ENCODE peak calls at places on chromosomes 6 and 20, in four cellular contexts. L, C, B and J are unnamed samples.
A peak's percentile ranks its signal among the peaks of the same experiment; 100 is the strongest.

GRCh38 chr6:169289257-169289656 is 35.6 kb upstream of the THBS2 start:
- DNase-seq in L (no peak), C (no peak), B (no peak), J (no peak)

GRCh38 chr20:6595704-6596103 is 171.8 kb upstream of the BMP2 start:
- DNase-seq in L (no peak), C (peak; percentile 85), B (peak; percentile 76), J (no peak)

GRCh38 chr6:154504865-154505449 is 5.5 kb downstream of the CNKSR3 start:
- DNase-seq in L (no peak), C (no peak), B (no peak), J (no peak)

GRCh38 chr6:74892091-74892490 is 313.8 kb downstream of the COL12A1 start:
- DNase-seq in L (no peak), C (no peak), B (no peak), J (no peak)

GRCh38 chr20:21229163-21229562 is 74.0 kb upstream of the XRN2 start:
- DNase-seq in L (no peak), C (no peak), B (no peak), J (no peak)

GRCh38 chr6:127695108-127695507 is 118.1 kb downstream of the C6orf58 start:
- DNase-seq in L (no peak), C (no peak), B (no peak), J (no peak)

GRCh38 chr20:1646975-1647431 is 10.6 kb downstream of the SIRPG start:
- DNase-seq in L (no peak), C (no peak), B (no peak), J (peak; percentile 64)

GRCh38 chr6:17932362-17932852 is 55.0 kb downstream of the KIF13A start:
- DNase-seq in L (no peak), C (peak; percentile 97), B (peak; percentile 89), J (no peak)

GRCh38 chr20:5923493-5923892 is 26.8 kb downstream of the TRMT6 start:
- DNase-seq in L (no peak), C (no peak), B (no peak), J (no peak)

GRCh38 chr20:32737371-32738223 is 5.7 kb downstream of the COMMD7 start:
- DNase-seq in L (no peak), C (peak; percentile 67), B (peak; percentile 87), J (peak; percentile 65)

GRCh38 chr20:3238616-3239025 is 369 bp downstream of the SLC4A11 start:
- DNase-seq in L (peak; percentile 69), C (peak; percentile 21), B (peak; percentile 9), J (peak; percentile 73)

DNA sequence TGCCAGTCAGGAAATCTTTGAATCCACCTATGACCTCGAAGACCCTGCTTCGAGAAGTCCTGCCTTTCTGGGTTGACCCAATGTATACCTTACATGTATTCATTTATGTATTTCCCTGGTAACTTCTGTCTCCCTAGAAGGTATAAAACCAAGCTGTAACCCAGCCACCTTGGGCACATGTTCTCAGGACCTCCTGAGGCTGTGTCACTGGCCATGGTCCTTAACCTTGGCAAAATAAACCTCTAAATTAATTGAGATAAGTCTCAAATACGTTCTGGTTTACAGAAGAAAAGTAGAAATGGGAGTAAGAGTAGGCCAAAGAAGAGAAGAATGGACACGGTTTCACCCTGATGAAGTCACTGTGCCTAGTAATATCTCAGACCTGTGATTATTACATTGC is 30.0 kb upstream of the PPP1R3G start:
- DNase-seq in L (no peak), C (no peak), B (no peak), J (no peak)
- TF ChIP-seq CTCF in L (no peak), C (no peak), B (no peak), J (no peak)

GRCh38 chr6:15274696-15275387 is 29.0 kb downstream of the JARID2 start:
- DNase-seq in L (no peak), C (peak; percentile 44), B (peak; percentile 51), J (no peak)
- TF ChIP-seq CTCF in L (no peak), C (peak; percentile 16), B (peak; percentile 33), J (no peak)

GRCh38 chr6:121356575-121356974 is 22.3 kb upstream of the TBC1D32 start:
- DNase-seq in L (no peak), C (no peak), B (no peak), J (no peak)

GRCh38 chr6:121349596-121349995 is 15.3 kb upstream of the TBC1D32 start:
- DNase-seq in L (no peak), C (no peak), B (no peak), J (no peak)

GRCh38 chr6:121351911-121352310 is 17.6 kb upstream of the TBC1D32 start:
- DNase-seq in L (no peak), C (no peak), B (no peak), J (no peak)

GRCh38 chr6:121354764-121355163 is 20.5 kb upstream of the TBC1D32 start:
- DNase-seq in L (peak; percentile 32), C (peak; percentile 7), B (no peak), J (no peak)
- TF ChIP-seq CTCF in L (no peak), C (peak; percentile 34), B (peak; percentile 51), J (peak; percentile 44)

DNA sequence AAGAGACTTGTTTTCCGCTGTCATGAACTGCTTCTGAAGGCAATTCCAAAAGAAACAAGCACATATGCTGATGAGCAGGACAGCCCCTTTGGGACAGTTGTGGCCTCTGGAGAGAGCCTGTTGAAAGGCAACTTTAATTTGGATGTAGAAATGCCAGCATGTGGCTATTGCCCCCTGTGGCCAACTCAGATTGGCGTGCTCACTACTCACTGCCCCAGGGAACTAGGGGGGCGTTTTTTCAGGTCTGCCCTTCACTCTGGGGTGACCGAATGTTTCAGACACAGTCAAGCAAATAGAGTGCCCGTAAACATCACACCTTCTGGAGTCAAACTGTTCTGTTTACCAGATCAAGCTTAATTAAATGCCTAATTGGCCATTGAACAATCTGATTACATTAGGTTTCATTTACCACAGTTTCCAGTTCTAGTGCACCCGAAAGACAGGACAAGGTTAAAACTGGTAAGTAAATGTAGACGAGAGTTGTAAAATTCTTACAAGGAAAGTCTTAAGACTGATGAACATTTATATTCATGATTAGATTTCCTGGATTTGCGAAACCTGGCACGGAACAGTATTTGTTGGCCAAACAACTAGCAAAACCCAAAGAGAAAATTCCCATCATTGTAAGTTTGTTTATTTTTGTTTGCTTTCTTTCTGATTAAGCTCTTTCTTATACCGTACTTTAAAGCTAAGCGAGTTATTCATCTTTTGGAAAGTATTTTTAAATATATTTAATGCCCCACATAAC is 75.9 kb upstream of the SYNJ2 start:
- DNase-seq in L (peak; percentile 35), C (no peak), B (no peak), J (no peak)
- TF ChIP-seq CTCF in L (no peak), C (no peak), B (peak; percentile 11), J (no peak)